ENCODE peak calls at places on chromosomes 2 and 18, in nine cellular contexts. O is lung; C is IMR-90; I is CD8-positive, alpha-beta T cell; P is heart right ventricle; W is stomach; S is PC-9; D is HCT116; F is Panc1. Y is an unnamed sample.

GRCh38 chr2:158102446-158102845 is 770 bp downstream of the UPP2 start:
- DNase-seq in O (no peak), W (no peak), C (no peak), P (no peak), D (no peak), F (no peak), S (no peak), I (no peak), Y (no peak)

GRCh38 chr2:158204741-158205165 is 103.1 kb downstream of the UPP2 start:
- DNase-seq in D (no peak), S (no peak), I (no peak), W (no peak), C (no peak), F (no peak), P (no peak), O (no peak), Y (no peak)

GRCh38 chr18:78431606-78432005 is 548.0 kb upstream of the SALL3 start:
- DNase-seq in C (no peak), F (no peak), I (no peak), O (no peak), S (no peak), D (no peak), P (no peak), W (no peak), Y (no peak)

GRCh38 chr2:148989882-148990493 is 48.5 kb upstream of the LYPD6B start:
- DNase-seq in F (peak; percentile 41), C (peak; percentile 80), I (peak; percentile 45), W (peak; percentile 59), O (peak; percentile 61), S (peak; percentile 56), P (peak; percentile 72), D (peak; percentile 74), Y (no peak)

GRCh38 chr18:49933530-49933929 is 120.2 kb upstream of the ACAA2 start:
- DNase-seq in C (peak; percentile 59), O (no peak), S (no peak), F (no peak), D (no peak), W (no peak), I (no peak), P (no peak), Y (no peak)

GRCh38 chr2:233003658-233004555 is 9.1 kb downstream of the NGEF start:
- DNase-seq in C (no peak), W (no peak), I (no peak), P (no peak), O (no peak), D (no peak), F (no peak), S (no peak), Y (no peak)

GRCh38 chr2:201139836-201140599 is 24.1 kb downstream of the CFLAR start:
- DNase-seq in S (no peak), P (no peak), C (no peak), I (no peak), W (no peak), O (no peak), D (no peak), F (no peak), Y (no peak)

GRCh38 chr2:233519787-233520611 is 46.6 kb downstream of the USP40 start:
- DNase-seq in F (no peak), C (no peak), W (no peak), D (no peak), S (no peak), I (no peak), O (no peak), P (no peak), Y (no peak)

GRCh38 chr18:76707534-76707933 is 114.8 kb upstream of the ZNF236 start:
- DNase-seq in O (no peak), D (no peak), C (no peak), I (no peak), S (no peak), P (no peak), F (no peak), W (no peak), Y (no peak)

GRCh38 chr2:27306657-27307544 is 1.3 kb downstream of the UCN start:
- DNase-seq in W (no peak), F (no peak), O (no peak), C (no peak), S (no peak), I (peak; percentile 36), D (no peak), P (no peak), Y (no peak)

GRCh38 chr2:121006783-121007489 is 271.3 kb downstream of the GLI2 start:
- DNase-seq in D (no peak), C (no peak), I (no peak), P (no peak), W (no peak), F (no peak), O (peak; percentile 18), S (no peak), Y (no peak)

GRCh38 chr2:23312996-23313606 is 71.9 kb upstream of the KLHL29 start:
- DNase-seq in D (peak; percentile 15), I (peak; percentile 9), O (no peak), P (no peak), S (no peak), C (no peak), F (peak; percentile 35), W (no peak), Y (no peak)
- TF ChIP-seq CTCF in D (peak; percentile 41), I (peak; percentile 44), O (no peak), P (peak; percentile 14), S (peak; percentile 87), C (peak; percentile 45), F (peak; percentile 81), W (no peak), Y (no peak)

DNA sequence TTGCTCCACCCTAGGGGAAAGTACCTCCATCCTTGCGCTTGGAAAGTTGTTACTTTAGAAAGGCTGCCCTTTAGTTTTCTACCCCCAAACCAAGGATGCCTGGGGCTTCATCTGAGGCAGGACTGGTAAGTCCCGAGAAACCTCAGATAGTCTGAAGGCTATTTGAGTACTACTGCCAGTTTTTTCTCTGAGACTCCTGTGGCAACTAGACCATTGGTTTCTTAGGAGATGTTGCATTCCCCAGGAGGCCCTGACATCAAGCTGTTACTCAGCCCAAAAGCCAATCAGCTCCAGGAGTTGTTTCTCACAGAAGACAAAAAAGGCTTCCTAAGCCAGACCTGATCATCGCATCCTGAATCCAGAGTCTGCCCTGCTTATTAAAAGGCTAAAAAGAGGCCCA is 67.2 kb downstream of the COLEC12 start:
- DNase-seq in F (no peak), S (no peak), W (no peak), P (no peak), O (no peak), C (peak; percentile 24), I (no peak), D (no peak), Y (no peak)
- TF ChIP-seq CTCF in F (no peak), S (no peak), W (no peak), P (no peak), O (no peak), C (no peak), I (no peak), D (no peak), Y (no peak)

GRCh38 chr2:215531284-215531683 is 95.4 kb upstream of the FN1 start:
- DNase-seq in I (no peak), S (no peak), D (no peak), F (no peak), P (no peak), O (no peak), W (no peak), C (peak; percentile 88), Y (no peak)

GRCh38 chr2:215530191-215530968 is 94.5 kb upstream of the FN1 start:
- DNase-seq in O (no peak), P (no peak), C (peak; percentile 73), D (no peak), S (no peak), F (no peak), I (no peak), W (no peak), Y (no peak)

GRCh38 chr2:215528555-215528954 is 92.7 kb upstream of the FN1 start:
- DNase-seq in O (no peak), F (no peak), D (no peak), P (no peak), S (no peak), W (no peak), C (peak; percentile 99), I (no peak), Y (no peak)

GRCh38 chr2:215529271-215529670 is 93.4 kb upstream of the FN1 start:
- DNase-seq in S (peak; percentile 63), F (peak; percentile 2), C (peak; percentile 81), W (no peak), P (no peak), I (no peak), O (no peak), D (no peak), Y (peak; percentile 45)

GRCh38 chr2:215527738-215528137 is 91.9 kb upstream of the FN1 start:
- DNase-seq in S (no peak), P (no peak), I (no peak), D (no peak), W (no peak), O (no peak), C (peak; percentile 87), F (no peak), Y (no peak)
- TF ChIP-seq CTCF in S (no peak), P (no peak), I (no peak), D (no peak), W (no peak), O (no peak), C (no peak), F (no peak), Y (no peak)

DNA sequence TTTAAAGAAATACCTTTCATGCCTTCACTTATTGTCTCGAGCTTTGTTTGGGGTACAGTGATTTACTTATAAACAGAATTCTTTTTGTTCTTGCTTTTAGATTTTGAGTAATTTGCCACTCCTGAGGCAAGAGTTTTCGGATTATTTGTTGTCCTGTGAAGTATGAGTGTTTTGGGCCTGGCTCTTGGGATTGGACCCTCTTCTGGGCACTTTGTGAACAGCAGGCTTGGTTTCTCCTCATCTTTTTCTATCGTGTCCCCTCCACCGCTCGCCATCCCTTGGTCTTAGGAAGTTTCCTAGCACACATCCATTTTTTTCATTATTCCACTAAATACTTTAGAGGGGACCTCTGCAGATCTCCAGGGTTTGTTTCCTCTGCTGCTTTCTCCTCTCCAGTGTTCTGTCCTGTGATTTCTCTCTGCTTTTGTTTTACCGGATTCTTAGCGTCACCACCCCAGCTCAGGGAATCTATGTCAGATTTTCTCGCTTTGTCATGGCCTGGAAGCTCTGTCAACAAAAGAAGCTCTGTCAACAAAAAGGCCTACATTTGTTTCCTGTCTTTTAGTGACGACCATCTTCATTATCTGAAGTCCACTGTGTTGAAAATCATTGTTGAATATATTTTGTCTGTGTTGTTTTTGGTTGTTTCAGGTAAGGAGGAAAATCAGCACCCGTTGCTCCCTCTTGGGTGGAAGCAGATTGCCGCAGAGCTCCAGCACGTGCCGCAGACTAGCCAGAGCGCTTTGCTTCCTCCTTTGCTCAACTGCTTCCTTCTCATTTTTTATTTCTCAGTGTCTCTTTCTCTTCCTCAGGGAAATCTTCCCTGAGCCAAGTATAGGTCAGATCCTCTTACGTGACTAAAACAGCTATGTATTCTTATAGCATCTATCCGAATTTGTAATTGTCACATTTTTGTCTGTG is 27.8 kb downstream of the ANKRD62 start:
- DNase-seq in P (no peak), S (no peak), C (peak; percentile 1), O (no peak), I (no peak), W (no peak), F (no peak), D (peak; percentile 7), Y (no peak)
- TF ChIP-seq CTCF in P (peak; percentile 16), S (peak; percentile 49), C (peak; percentile 20), O (no peak), I (no peak), W (no peak), F (peak; percentile 66), D (no peak), Y (no peak)

GRCh38 chr2:238158807-238159539 is at the start of gene ERFE:
- DNase-seq in F (no peak), D (no peak), C (peak; percentile 33), S (no peak), O (no peak), P (peak; percentile 17), I (peak; percentile 44), W (no peak), Y (peak; percentile 38)
- TF ChIP-seq CTCF in F (peak; percentile 89), D (no peak), C (peak; percentile 54), S (peak; percentile 11), O (no peak), P (peak; percentile 64), I (peak; percentile 23), W (no peak), Y (peak; percentile 42)